ENCODE peak calls at places on chromosomes 4 and X, in nine cellular contexts. K is sigmoid colon, P is right lobe of liver, I is suprapubic skin, W is body of pancreas, E is IMR-90, T is adrenal gland, C is heart left ventricle, X is A549. M is an unnamed sample.

GRCh38 chr4:174999407-174999806 is 81.2 kb downstream of the ADAM29 start:
- DNase-seq in T (no peak), K (no peak), W (no peak), X (peak), P (no peak), E (no peak), I (no peak), C (no peak), M (no peak)

GRCh38 chr4:81314897-81315470 is 100.0 kb upstream of the PRKG2 start:
- DNase-seq in C (no peak), K (no peak), X (no peak), T (no peak), I (no peak), E (peak), P (no peak), W (no peak), M (no peak)

GRCh38 chr4:84028340-84028739 is 470.8 kb downstream of the NKX6-1 start:
- DNase-seq in C (no peak), K (no peak), W (no peak), E (no peak), X (peak), T (no peak), I (no peak), P (no peak), M (no peak)

GRCh38 chr4:134544303-134544761 is 342.7 kb upstream of the PABPC4L start:
- DNase-seq in W (peak), X (peak), P (no peak), E (no peak), T (no peak), C (peak), K (peak), I (no peak), M (no peak)

GRCh38 chrX:39855748-39856129 is 242.0 kb downstream of the BCOR start:
- DNase-seq in T (no peak), W (no peak), I (no peak), K (no peak), X (peak), P (no peak), E (peak), C (no peak), M (no peak)

GRCh38 chrX:20441123-20441522 is 174.4 kb upstream of the RPS6KA3 start:
- DNase-seq in P (no peak), T (no peak), E (no peak), X (no peak), K (no peak), W (no peak), I (no peak), C (no peak), M (no peak)

GRCh38 chr4:8297141-8297601 is 27.6 kb downstream of the HTRA3 start:
- DNase-seq in T (no peak), C (no peak), X (no peak), P (no peak), K (peak), E (no peak), W (no peak), I (peak), M (no peak)

GRCh38 chr4:167897116-167897515 is 195.2 kb upstream of the ANXA10 start:
- DNase-seq in P (no peak), I (no peak), X (peak), W (peak), K (no peak), C (no peak), E (peak), T (no peak), M (no peak)

GRCh38 chr4:61877893-61878292 is 677.8 kb downstream of the ADGRL3 start:
- DNase-seq in K (no peak), W (no peak), T (no peak), P (no peak), X (no peak), E (no peak), I (no peak), C (no peak), M (no peak)

GRCh38 chrX:81240701-81241100 is 38.8 kb downstream of the SH3BGRL start:
- DNase-seq in E (no peak), C (no peak), I (no peak), W (no peak), K (no peak), X (no peak), P (no peak), T (no peak), M (no peak)

GRCh38 chr4:8938623-8939022 is 67.0 kb upstream of the HMX1 start:
- DNase-seq in I (no peak), X (no peak), T (no peak), E (no peak), P (no peak), C (no peak), W (no peak), K (no peak), M (no peak)

GRCh38 chr4:55458164-55458563 is 62.4 kb downstream of the TMEM165 start:
- DNase-seq in K (no peak), X (no peak), T (no peak), P (no peak), E (peak), C (no peak), I (no peak), W (no peak), M (no peak)

GRCh38 chr4:56908206-56909082 is 744 bp downstream of the REST start:
- DNase-seq in I (peak), P (peak), X (peak), K (peak), C (peak), W (peak), E (peak), T (peak), M (peak)

GRCh38 chr4:137393043-137393442 is 139.3 kb downstream of the PCDH18 start:
- DNase-seq in E (no peak), X (no peak), I (no peak), P (no peak), K (no peak), W (no peak), T (peak), C (peak), M (no peak)

GRCh38 chr4:140061194-140061593 is 92.8 kb downstream of the MAML3 start:
- DNase-seq in X (peak), P (no peak), T (no peak), I (no peak), C (no peak), W (no peak), K (no peak), E (peak), M (no peak)

GRCh38 chr4:186351672-186352194 is 85.7 kb downstream of the F11 start:
- DNase-seq in E (no peak), W (peak), P (no peak), T (no peak), K (no peak), I (no peak), C (no peak), X (no peak), M (no peak)

GRCh38 chrX:1533083-1533482 is 3.9 kb downstream of the P2RY8 start:
- DNase-seq in I (no peak), C (no peak), T (no peak), W (no peak), P (no peak), K (no peak), E (no peak), X (no peak), M (no peak)

GRCh38 chrX:1536712-1537030 is 314 bp downstream of the P2RY8 start:
- DNase-seq in I (no peak), T (no peak), X (no peak), K (no peak), E (no peak), P (no peak), C (no peak), W (no peak), M (no peak)

GRCh38 chrX:1537031-1537715 is at the start of gene P2RY8:
- DNase-seq in X (peak), T (peak), W (peak), E (no peak), C (peak), P (peak), K (peak), I (peak), M (peak)

GRCh38 chrX:1534321-1535168 is 2.4 kb downstream of the P2RY8 start:
- DNase-seq in I (peak), C (no peak), K (no peak), W (no peak), T (peak), E (no peak), P (no peak), X (no peak), M (peak)

DNA sequence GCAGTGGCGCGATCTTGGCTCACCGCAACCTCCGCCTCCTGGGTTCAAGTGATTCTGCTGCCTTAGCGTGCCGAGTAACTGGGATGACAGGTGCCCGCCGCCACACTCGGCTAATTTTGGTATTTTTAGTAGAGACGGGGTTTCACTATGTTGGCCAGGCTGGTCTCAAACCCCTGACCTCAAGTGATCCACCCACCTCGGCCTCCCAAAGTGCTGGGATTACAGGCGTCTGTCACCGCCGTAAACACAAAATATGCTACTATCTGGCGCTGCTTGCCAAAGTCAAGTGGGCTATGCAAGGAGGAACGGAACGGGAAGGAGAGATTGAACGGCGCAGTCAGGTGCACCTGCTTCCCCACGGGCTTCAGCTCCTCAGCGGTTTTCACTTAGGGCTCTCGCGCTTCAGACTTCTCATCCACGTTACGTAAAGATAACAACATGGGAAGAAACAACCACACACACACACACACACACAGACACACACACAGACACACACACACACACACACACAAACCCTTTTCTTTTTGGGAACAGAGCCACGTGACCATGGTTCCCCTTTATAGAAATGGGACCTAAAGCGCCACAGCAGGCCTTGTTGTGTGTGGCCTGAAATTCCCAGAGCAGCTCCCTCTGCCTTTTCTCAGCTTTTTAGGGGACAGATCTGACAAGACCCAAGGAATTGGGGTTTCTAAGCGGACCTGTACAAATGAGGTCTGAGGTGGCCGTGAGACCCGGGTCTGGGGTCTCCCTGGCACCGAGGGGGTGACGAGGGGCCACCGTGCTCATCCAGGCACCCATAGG is 1.5 kb downstream of the P2RY8 start:
- DNase-seq in C (peak), X (no peak), P (no peak), K (no peak), T (peak), W (no peak), I (peak), E (no peak), M (peak)
- H3K27ac ChIP-seq in C (peak), X (no peak), P (peak), K (peak), T (peak), W (peak), I (no peak), E (no peak), M (peak)

GRCh38 chr4:74190919-74191397 is 33.0 kb downstream of the MTHFD2L start:
- DNase-seq in E (no peak), P (no peak), T (no peak), C (no peak), I (no peak), X (peak), W (no peak), K (no peak), M (no peak)
- TF ChIP-seq POLR2A in E (no peak), P (no peak), T (no peak), C (no peak), I (no peak), X (no peak), W (no peak), K (no peak), M (no peak)

DNA sequence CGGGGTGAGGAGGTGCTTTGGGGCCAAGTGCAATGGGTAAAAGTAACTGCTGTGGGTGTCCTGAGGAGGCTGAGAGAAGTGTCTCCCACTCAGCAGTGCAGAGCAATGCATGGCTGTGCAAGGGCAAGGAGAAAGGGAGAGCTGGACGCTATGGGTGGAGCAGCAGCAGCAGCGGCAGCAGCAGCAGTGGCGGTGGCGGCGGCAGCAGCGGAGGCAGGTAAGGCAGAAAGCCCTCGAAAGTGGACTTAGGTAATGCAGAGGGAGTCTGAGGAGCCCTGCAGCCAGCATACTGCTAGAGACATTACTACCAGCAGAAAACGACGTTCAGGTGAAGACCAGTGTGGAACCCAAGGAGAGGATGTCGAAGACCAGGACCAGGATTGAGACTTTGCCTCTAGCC is 82.1 kb downstream of the NYX start:
- DNase-seq in P (no peak), E (no peak), X (no peak), W (no peak), C (no peak), K (no peak), I (no peak), T (no peak), M (no peak)
- H3K27ac ChIP-seq in P (no peak), E (no peak), X (no peak), W (no peak), C (no peak), K (no peak), I (no peak), T (no peak), M (no peak)

GRCh38 chrX:152988536-152989291 is 5.2 kb downstream of the PNMA5 start:
- DNase-seq in X (no peak), T (no peak), W (no peak), C (no peak), E (no peak), K (no peak), I (no peak), P (no peak), M (no peak)
- TF ChIP-seq POLR2A in X (no peak), T (no peak), W (no peak), C (no peak), E (no peak), K (no peak), I (no peak), P (no peak), M (no peak)

DNA sequence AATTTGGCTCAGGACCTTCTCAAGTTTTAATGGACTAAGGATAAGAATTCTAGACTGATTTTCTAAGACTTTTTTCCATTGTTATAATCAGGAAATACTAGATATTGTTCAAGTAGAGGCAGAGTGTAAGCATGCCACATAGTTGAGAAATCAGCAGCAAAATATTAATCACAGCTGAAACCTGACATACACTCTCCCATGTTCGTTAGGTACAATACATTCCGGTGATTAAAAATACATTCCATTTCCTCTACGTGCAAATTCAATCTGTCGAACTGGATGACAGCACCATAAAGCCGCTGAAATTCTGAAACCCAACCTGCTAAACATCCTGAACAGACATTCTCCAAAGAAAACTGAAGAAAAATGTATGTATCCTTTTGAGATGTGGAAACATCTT is 587.6 kb upstream of the DIPK2B start:
- DNase-seq in K (no peak), T (no peak), P (no peak), W (no peak), X (no peak), I (no peak), E (no peak), C (no peak), M (no peak)
- H3K27ac ChIP-seq in K (no peak), T (no peak), P (no peak), W (no peak), X (no peak), I (peak), E (no peak), C (peak), M (peak)

GRCh38 chr4:107997001-107997788 is 7.5 kb downstream of the HADH start:
- DNase-seq in K (peak), P (no peak), W (no peak), C (peak), I (no peak), X (no peak), E (peak), T (peak), M (no peak)
- TF ChIP-seq POLR2A in K (no peak), P (no peak), W (no peak), C (peak), I (no peak), X (no peak), E (no peak), T (peak), M (no peak)

DNA sequence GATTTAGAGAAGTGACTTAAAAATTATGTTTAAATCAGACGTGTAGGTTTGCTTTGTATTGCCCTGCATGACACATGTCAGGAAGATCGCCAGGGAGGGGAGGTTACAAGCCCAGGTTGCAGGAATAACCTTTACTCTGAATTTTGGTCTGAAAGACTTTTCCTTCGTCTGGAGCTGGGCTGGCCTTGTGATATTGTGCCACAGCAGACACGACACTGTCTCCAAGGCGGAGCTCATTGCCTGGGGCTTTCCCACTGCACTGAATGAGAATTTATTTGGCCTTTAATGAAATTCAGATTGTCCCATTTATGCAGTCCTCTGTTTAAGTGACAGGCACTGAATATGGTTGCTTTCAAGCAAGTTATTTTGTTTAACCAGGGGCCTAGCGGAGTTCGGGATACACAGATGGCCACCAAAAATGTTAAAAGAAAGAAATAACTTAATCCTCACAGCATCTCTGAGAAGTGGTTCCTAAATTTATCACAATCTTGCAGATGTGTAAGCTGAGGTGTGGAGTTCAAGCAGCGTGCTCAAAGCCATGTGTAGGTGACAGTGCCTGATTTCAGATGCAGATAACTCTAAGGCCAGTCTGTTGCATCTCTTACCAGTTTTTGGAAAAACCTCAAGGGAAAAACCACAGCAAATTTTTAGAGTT is 45.2 kb downstream of the RHOH start:
- DNase-seq in X (no peak), K (no peak), E (no peak), W (no peak), P (no peak), I (no peak), C (no peak), T (no peak), M (no peak)
- H3K27ac ChIP-seq in X (no peak), K (no peak), E (no peak), W (no peak), P (no peak), I (no peak), C (no peak), T (no peak), M (peak)

DNA sequence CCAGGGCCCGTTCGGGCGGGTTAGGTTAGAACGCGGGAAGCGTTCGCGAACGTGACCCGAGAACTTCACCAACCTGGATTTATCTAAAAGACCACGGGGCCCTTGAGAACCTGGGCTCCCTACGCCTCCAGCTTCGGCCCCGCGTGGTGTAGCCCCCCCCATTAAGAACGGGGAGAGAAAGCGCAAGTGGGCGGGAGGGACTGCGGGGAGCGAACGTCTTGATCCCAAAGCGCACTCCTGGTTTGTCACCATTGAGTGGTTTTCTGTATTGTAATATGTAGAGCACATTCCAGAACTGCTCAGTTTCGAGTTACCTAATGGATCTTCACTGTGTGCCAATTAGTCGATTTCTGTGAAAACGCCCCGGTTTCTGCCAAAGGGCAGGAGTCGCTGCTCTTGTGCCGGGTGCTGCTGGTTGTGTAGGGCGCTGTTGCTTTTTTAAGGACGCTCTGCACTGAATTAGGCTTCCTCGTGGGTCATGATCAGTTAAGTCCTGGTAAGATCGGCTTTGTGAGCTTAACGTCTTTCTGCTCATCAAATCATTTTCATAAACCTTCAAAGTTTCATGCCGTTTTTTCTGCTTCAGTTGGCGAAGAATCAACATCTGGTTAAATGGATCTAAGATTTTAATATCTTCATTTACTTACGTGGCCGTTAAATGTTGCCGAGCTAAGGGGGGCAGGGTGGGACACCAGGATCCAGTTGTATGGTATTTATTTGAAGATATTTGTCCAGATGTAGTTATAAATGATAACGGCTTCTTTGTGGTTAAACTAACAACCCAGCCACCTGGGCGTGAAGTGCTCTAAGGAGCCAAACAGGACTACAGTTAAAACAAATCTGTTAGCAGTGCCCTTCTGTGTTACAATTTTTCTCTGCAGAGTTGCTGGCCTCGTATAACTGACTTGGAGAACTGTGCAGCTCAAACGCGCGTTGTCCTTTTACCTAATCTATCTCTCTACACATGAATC is 808 bp downstream of the MND1 start:
- DNase-seq in I (peak), K (peak), T (peak), W (peak), P (peak), C (peak), X (peak), E (peak), M (peak)
- TF ChIP-seq POLR2A in I (no peak), K (no peak), T (peak), W (no peak), P (peak), C (no peak), X (no peak), E (no peak), M (no peak)

GRCh38 chr4:86872135-86872534 is 20.1 kb downstream of the C4orf36 start:
- DNase-seq in X (no peak), E (no peak), C (no peak), W (no peak), P (no peak), T (no peak), I (no peak), K (no peak), M (no peak)
- H3K27ac ChIP-seq in X (no peak), E (no peak), C (peak), W (no peak), P (no peak), T (no peak), I (no peak), K (no peak), M (no peak)